ENCODE peak calls at places on chromosomes 6 and 20, in six cellular contexts. Y is naive B cell; I is AG08396; D is CD8-positive, alpha-beta memory T cell; Z is activated T-helper 1 cell treated with anti-CD3 and anti-CD28 coated beads, Interleukin-12 subunit alpha, Interleukin-12 subunit beta, Interleukin-2, Interleukin-4 antibody, amounts not matched to agents 30 ng/mL and 10 ng/mL and 1 ng/mL, durations not matched to agents 14 hours and 24 hours and 36 hours; M is HFFc6. H is an unnamed sample.

GRCh38 chr20:63016514-63017075 is 9.8 kb upstream of the BHLHE23 start:
- DNase-seq in Y (no peak), I (no peak), D (no peak), Z (no peak), M (no peak), H (no peak)

GRCh38 chr6:107670792-107671199 is 153.3 kb downstream of the SCML4 start:
- DNase-seq in Y (peak), I (peak), D (no peak), Z (no peak), M (no peak), H (peak)

GRCh38 chr6:169220068-169220964 is 33.3 kb downstream of the THBS2 start:
- DNase-seq in Y (no peak), I (no peak), D (no peak), Z (no peak), M (no peak), H (no peak)

GRCh38 chr6:17200395-17200794 is 80.8 kb upstream of the RBM24 start:
- DNase-seq in Y (no peak), I (no peak), D (no peak), Z (no peak), M (no peak), H (no peak)

GRCh38 chr20:46084805-46085792 is 4.7 kb downstream of the NCOA5 start:
- DNase-seq in Y (no peak), I (no peak), D (no peak), Z (no peak), M (peak), H (no peak)

GRCh38 chr6:19803331-19804330 is 33.5 kb upstream of the ID4 start:
- DNase-seq in Y (no peak), I (no peak), D (no peak), Z (no peak), M (peak), H (no peak)

GRCh38 chr6:73941892-73942291 is 245.9 kb downstream of the CD109 start:
- DNase-seq in Y (no peak), I (no peak), D (no peak), Z (no peak), M (no peak), H (no peak)

GRCh38 chr6:42162384-42162783 is 10.8 kb upstream of the GUCA1A start:
- DNase-seq in Y (no peak), I (no peak), D (no peak), Z (no peak), M (no peak), H (no peak)

GRCh38 chr6:11772109-11772830 is 6.3 kb downstream of the ADTRP start:
- DNase-seq in Y (no peak), I (peak), D (no peak), Z (no peak), M (peak), H (peak)

GRCh38 chr6:3209114-3210023 is 18.1 kb downstream of the TUBB2B start:
- DNase-seq in Y (no peak), I (peak), D (no peak), Z (no peak), M (peak), H (peak)

GRCh38 chr6:43054206-43054943 is 724 bp upstream of the CUL7 start:
- DNase-seq in Y (no peak), I (peak), D (no peak), Z (no peak), M (no peak), H (no peak)

GRCh38 chr6:14384175-14384949 is 266.8 kb downstream of the CD83 start:
- DNase-seq in Y (no peak), I (no peak), D (no peak), Z (no peak), M (no peak), H (no peak)

GRCh38 chr6:129517288-129517687 is 192.7 kb downstream of the ARHGAP18 start:
- DNase-seq in Y (no peak), I (no peak), D (no peak), Z (no peak), M (no peak), H (no peak)

GRCh38 chr6:53431704-53432103 is 83.0 kb upstream of the ELOVL5 start:
- DNase-seq in Y (no peak), I (no peak), D (no peak), Z (no peak), M (no peak), H (no peak)

GRCh38 chr6:23981923-23982322 is 144.1 kb upstream of the NRSN1 start:
- DNase-seq in Y (no peak), I (no peak), D (no peak), Z (no peak), M (no peak), H (no peak)

GRCh38 chr20:37680420-37680819 is 13.4 kb upstream of the CTNNBL1 start:
- DNase-seq in Y (no peak), I (no peak), D (no peak), Z (no peak), M (peak), H (no peak)